ENCODE peak calls at places on chromosomes 4 and X, in five cellular contexts. K, I, L, V and X are unnamed samples.

GRCh38 chrX:115571712-115572111 is 10.7 kb downstream of the PLS3 start:
- DNase-seq in K (no peak), V (no peak), I (no peak), L (no peak), X (no peak)

GRCh38 chr4:127685292-127685691 is 44.9 kb upstream of the SLC25A31 start:
- DNase-seq in L (no peak), I (no peak), K (no peak), V (no peak), X (no peak)

GRCh38 chrX:46788902-46789301 is 30.0 kb upstream of the SLC9A7 start:
- DNase-seq in K (no peak), I (no peak), V (no peak), L (no peak), X (no peak)

GRCh38 chr4:681736-682451 is 7.1 kb downstream of the SLC49A3 start:
- DNase-seq in L (no peak), I (peak; percentile 76), V (no peak), K (peak; percentile 92), X (no peak)

GRCh38 chrX:136954930-136955329 is 74.4 kb upstream of the RBMX start:
- DNase-seq in I (no peak), K (peak; percentile 11), V (no peak), L (no peak), X (no peak)

GRCh38 chrX:1385251-1385794 is 6.6 kb downstream of the SLC25A6 start:
- DNase-seq in K (no peak), I (peak; percentile 45), L (no peak), V (no peak), X (no peak)

GRCh38 chrX:47186096-47186740 is 7.4 kb upstream of the UBA1 start:
- DNase-seq in K (no peak), I (no peak), V (no peak), L (no peak), X (no peak)

GRCh38 chr4:17166954-17167353 is 268.5 kb upstream of the LDB2 start:
- DNase-seq in K (no peak), L (no peak), V (no peak), I (no peak), X (no peak)

GRCh38 chr4:141567326-141567915 is 69.0 kb upstream of the IL15 start:
- DNase-seq in L (no peak), V (no peak), I (no peak), K (no peak), X (no peak)

GRCh38 chr4:27154706-27155105 is 294.1 kb downstream of the STIM2 start:
- DNase-seq in L (no peak), V (no peak), K (no peak), I (no peak), X (no peak)

GRCh38 chr4:86357608-86358007 is 2.2 kb downstream of the MAPK10 start:
- DNase-seq in V (no peak), L (no peak), K (no peak), I (no peak), X (no peak)

GRCh38 chr4:25862411-25863346 is at the start of gene SEL1L3:
- DNase-seq in K (peak; percentile 92), V (no peak), L (peak; percentile 66), I (peak; percentile 74), X (peak; percentile 66)

GRCh38 chr4:98232202-98232601 is 29.0 kb upstream of the RAP1GDS1 start:
- DNase-seq in L (no peak), I (no peak), K (no peak), V (no peak), X (no peak)

GRCh38 chr4:185209031-185209851 is at the start of gene SNX25:
- DNase-seq in I (peak; percentile 93), L (peak; percentile 73), K (peak; percentile 92), V (no peak), X (peak; percentile 72)

GRCh38 chrX:2707334-2707760 is 16.3 kb downstream of the CD99 start:
- DNase-seq in K (no peak), L (peak; percentile 59), I (no peak), V (peak; percentile 95), X (peak; percentile 52)

GRCh38 chrX:15926622-15927021 is 72.0 kb upstream of the AP1S2 start:
- DNase-seq in V (no peak), L (no peak), I (no peak), K (no peak), X (no peak)
- TF ChIP-seq POLR2AphosphoS5 in V (no peak), L (no peak), I (no peak), K (no peak), X (no peak)

DNA sequence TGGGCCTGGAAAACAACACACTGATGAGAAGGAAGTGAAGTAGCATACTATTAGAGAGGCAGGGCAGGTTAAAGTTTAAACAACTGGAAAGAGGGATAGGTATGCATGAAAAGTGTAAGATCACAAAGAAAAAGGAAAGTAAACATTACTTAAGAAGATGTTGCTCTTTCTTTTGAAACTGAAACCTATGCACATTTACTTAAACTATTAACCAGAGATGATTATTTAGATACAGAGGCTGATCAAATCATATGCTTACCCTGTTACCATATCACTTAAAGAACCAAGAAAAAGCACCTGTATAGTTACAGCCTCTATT is 37.8 kb downstream of the NAP1L5 start:
- DNase-seq in L (no peak), I (no peak), K (no peak), V (no peak), X (no peak)
- TF ChIP-seq TAF1 in L (no peak), I (no peak), K (no peak), V (no peak), X (no peak)

GRCh38 chr4:183436417-183436816 is 8.0 kb upstream of the CDKN2AIP start:
- DNase-seq in L (no peak), K (no peak), V (no peak), I (no peak), X (no peak)

GRCh38 chr4:183441276-183441675 is 3.2 kb upstream of the CDKN2AIP start:
- DNase-seq in I (no peak), V (no peak), L (no peak), K (no peak), X (no peak)

GRCh38 chr4:183437452-183437851 is 7.0 kb upstream of the CDKN2AIP start:
- DNase-seq in V (no peak), I (no peak), L (no peak), K (no peak), X (no peak)

GRCh38 chr4:183435803-183436202 is 8.6 kb upstream of the CDKN2AIP start:
- DNase-seq in I (no peak), V (no peak), L (no peak), K (no peak), X (no peak)

GRCh38 chr4:183438458-183439113 is 5.8 kb upstream of the CDKN2AIP start:
- DNase-seq in I (no peak), L (no peak), V (no peak), K (no peak), X (no peak)
- TF ChIP-seq POLR2A in I (no peak), L (no peak), V (no peak), K (no peak), X (no peak)

GRCh38 chr4:4506961-4507360 is 34.9 kb downstream of the STX18 start:
- DNase-seq in V (no peak), K (no peak), L (no peak), I (no peak), X (no peak)
- TF ChIP-seq POLR2AphosphoS5 in V (no peak), K (no peak), L (no peak), I (no peak), X (no peak)